ENCODE peak calls at places on chromosomes 5 and 9, in six cellular contexts. X, S, K, M, W and E are unnamed samples.

GRCh38 chr5:66361070-66361469 is 217.0 kb downstream of the SREK1 start:
- DNase-seq in X (no peak), S (no peak), K (peak; percentile 1), M (no peak), W (no peak), E (no peak)

GRCh38 chr5:89457411-89458329 is 574.7 kb upstream of the MEF2C start:
- DNase-seq in X (no peak), S (no peak), K (peak; percentile 94), M (peak; percentile 85), W (no peak), E (peak; percentile 90)

GRCh38 chr9:130768265-130768664 is 66.8 kb upstream of the ABL1 start:
- DNase-seq in X (no peak), S (no peak), K (no peak), M (no peak), W (no peak), E (no peak)

GRCh38 chr5:139023276-139023675 is 148.1 kb upstream of the LRRTM2 start:
- DNase-seq in X (no peak), S (no peak), K (no peak), M (no peak), W (no peak), E (no peak)

GRCh38 chr9:35760651-35761050 is 6.6 kb upstream of the MSMP start:
- DNase-seq in X (no peak), S (no peak), K (peak; percentile 47), M (peak; percentile 75), W (no peak), E (no peak)

GRCh38 chr9:133130721-133131244 is 9.7 kb upstream of the RALGDS start:
- DNase-seq in X (peak; percentile 61), S (no peak), K (no peak), M (no peak), W (no peak), E (no peak)

GRCh38 chr9:96116275-96117051 is 185.5 kb downstream of the HSD17B3 start:
- DNase-seq in X (no peak), S (no peak), K (peak; percentile 56), M (no peak), W (no peak), E (peak; percentile 88)

GRCh38 chr9:112041536-112042243 is 133.4 kb downstream of the SUSD1 start:
- DNase-seq in X (no peak), S (no peak), K (peak; percentile 99), M (peak; percentile 100), W (no peak), E (no peak)

GRCh38 chr5:173016069-173016455 is 32.5 kb downstream of the ATP6V0E1 start:
- DNase-seq in X (no peak), S (no peak), K (no peak), M (no peak), W (no peak), E (no peak)

GRCh38 chr5:176748967-176749935 is 61.1 kb upstream of the UNC5A start:
- DNase-seq in X (no peak), S (no peak), K (no peak), M (no peak), W (no peak), E (no peak)

GRCh38 chr9:36158122-36158521 is 11.1 kb upstream of the CCIN start:
- DNase-seq in X (no peak), S (no peak), K (no peak), M (peak; percentile 35), W (no peak), E (no peak)

GRCh38 chr5:62030326-62030725 is 275.7 kb upstream of the KIF2A start:
- DNase-seq in X (no peak), S (no peak), K (no peak), M (no peak), W (no peak), E (no peak)

GRCh38 chr9:85522459-85523092 is 219.2 kb downstream of the AGTPBP1 start:
- DNase-seq in X (no peak), S (no peak), K (peak; percentile 5), M (peak; percentile 55), W (no peak), E (peak; percentile 39)

GRCh38 chr9:20642045-20642444 is 19.7 kb upstream of the MLLT3 start:
- DNase-seq in X (no peak), S (no peak), K (no peak), M (no peak), W (no peak), E (no peak)

GRCh38 chr5:42889311-42889933 is 77.7 kb upstream of the SELENOP start:
- DNase-seq in X (peak; percentile 42), S (peak; percentile 72), K (peak; percentile 66), M (peak; percentile 46), W (peak; percentile 37), E (peak; percentile 71)

GRCh38 chr5:152560508-152561137 is 155.5 kb upstream of the NMUR2 start:
- DNase-seq in X (peak; percentile 4), S (peak; percentile 3), K (peak; percentile 15), M (peak; percentile 42), W (peak; percentile 1), E (peak; percentile 27)